ENCODE peak calls at places on chromosomes 4 and X, in four cellular contexts. O is stimulated activated CD4-positive, alpha-beta T cell treated with anti-CD3 and anti-CD28 coated beads, Interleukin-2, amount 100 ng/mL, for 48 hours; Z is posterior cingulate gyrus; B is caudate nucleus. N is an unnamed sample.

GRCh38 chr4:48268956-48269860 is at the start of gene TEC:
- DNase-seq in O (peak), Z (no peak), B (no peak), N (no peak)

GRCh38 chr4:23423540-23423939 is 466.3 kb downstream of the PPARGC1A start:
- DNase-seq in O (no peak), Z (no peak), B (no peak), N (no peak)

GRCh38 chr4:113316879-113317278 is 267.4 kb downstream of the ANK2 start:
- DNase-seq in O (no peak), Z (no peak), B (no peak), N (no peak)

GRCh38 chr4:81687470-81687869 is 215.8 kb upstream of the RASGEF1B start:
- DNase-seq in O (no peak), Z (no peak), B (no peak), N (no peak)

GRCh38 chr4:107826427-107826980 is 1.8 kb downstream of the SGMS2 start:
- DNase-seq in O (no peak), Z (no peak), B (no peak), N (no peak)

GRCh38 chr4:82994834-82995233 is 15.8 kb downstream of the LIN54 start:
- DNase-seq in O (no peak), Z (no peak), B (no peak), N (no peak)

GRCh38 chr4:169159614-169160013 is 111.1 kb downstream of the SH3RF1 start:
- DNase-seq in O (no peak), Z (no peak), B (no peak), N (no peak)

GRCh38 chr4:112817933-112818921 is 181.3 kb downstream of the LARP7 start:
- DNase-seq in O (peak), Z (peak), B (peak), N (peak)

GRCh38 chr4:173281001-173281400 is 53.2 kb downstream of the HMGB2 start:
- DNase-seq in O (no peak), Z (no peak), B (no peak), N (no peak)

GRCh38 chr4:33696066-33696465 is 2548.2 kb downstream of the ARAP2 start:
- DNase-seq in O (no peak), Z (no peak), B (no peak), N (no peak)

GRCh38 chrX:13087322-13088154 is 43.1 kb upstream of the FAM9C start:
- DNase-seq in O (no peak), Z (no peak), B (no peak), N (no peak)

GRCh38 chr4:187480146-187481145 is 515.1 kb upstream of the ZFP42 start:
- DNase-seq in O (no peak), Z (no peak), B (no peak), N (no peak)

GRCh38 chr4:175413561-175413960 is 398.5 kb downstream of the GPM6A start:
- DNase-seq in O (no peak), Z (no peak), B (no peak), N (no peak)

GRCh38 chr4:72109959-72110497 is 78.2 kb downstream of the NPFFR2 start:
- DNase-seq in O (no peak), Z (no peak), B (no peak), N (no peak)

GRCh38 chr4:165331316-165331715 is 3.8 kb downstream of the MSMO1 start:
- DNase-seq in O (no peak), Z (no peak), B (no peak), N (no peak)

GRCh38 chrX:1239681-1240142 is 27.3 kb upstream of the CRLF2 start:
- DNase-seq in O (peak), Z (no peak), B (no peak), N (peak)

GRCh38 chr4:1096841-1097240 is 16.5 kb downstream of the RNF212 start:
- DNase-seq in O (no peak), Z (no peak), B (no peak), N (no peak)

GRCh38 chrX:133937022-133937421 is 48.4 kb downstream of the GPC3 start:
- DNase-seq in O (no peak), Z (no peak), B (no peak), N (no peak)

N was measured in hippocampal formation.